ENCODE peak calls at places on chromosome 1, in eight cellular contexts. J is Caco-2, X is SK-N-DZ, V is stromal cell of bone marrow, Y is NCI-H1092 treated with DMSO at 0.1 percent for 48 hours, T is RCC 7860, W is thoracic aorta, L is psoas muscle. O is an unnamed sample.

GRCh38 chr1:222105393-222105737 is 363.5 kb upstream of the DUSP10 start:
- DNase-seq in T (peak), L (no peak), V (no peak), Y (no peak), W (no peak), J (no peak), X (no peak), O (peak)

GRCh38 chr1:83889707-83890106 is 109.2 kb downstream of the TTLL7 start:
- DNase-seq in J (no peak), T (no peak), X (no peak), W (no peak), Y (no peak), L (no peak), V (no peak), O (peak)

GRCh38 chr1:13730751-13731482 is 30.9 kb downstream of the PRDM2 start:
- DNase-seq in X (no peak), W (no peak), Y (no peak), L (peak), T (no peak), J (no peak), V (no peak), O (no peak)

GRCh38 chr1:84698718-84699117 is 8.5 kb upstream of the SSX2IP start:
- DNase-seq in W (no peak), V (peak), L (no peak), T (peak), X (no peak), Y (no peak), J (no peak), O (peak)

GRCh38 chr1:93552751-93553455 is 105.0 kb downstream of the FNBP1L start:
- DNase-seq in X (peak), V (no peak), T (no peak), J (no peak), Y (no peak), W (no peak), L (no peak), O (peak)

GRCh38 chr1:39508857-39509305 is 17.4 kb downstream of the BMP8A start:
- DNase-seq in L (no peak), T (peak), Y (no peak), J (no peak), X (no peak), W (no peak), V (peak), O (peak)

GRCh38 chr1:110508531-110508930 is 10.4 kb downstream of the KCNA10 start:
- DNase-seq in T (no peak), L (no peak), W (no peak), J (no peak), X (no peak), V (no peak), Y (no peak), O (no peak)

GRCh38 chr1:204711947-204712701 is 26.6 kb upstream of the LRRN2 start:
- DNase-seq in T (no peak), W (no peak), V (no peak), J (no peak), L (peak), X (peak), Y (peak), O (no peak)

GRCh38 chr1:91605566-91605965 is 104.9 kb downstream of the CDC7 start:
- DNase-seq in L (no peak), J (no peak), W (no peak), V (no peak), Y (no peak), T (no peak), X (no peak), O (no peak)

GRCh38 chr1:112998592-112999235 is 42.7 kb upstream of the SLC16A1 start:
- DNase-seq in W (peak), J (no peak), T (no peak), V (no peak), X (no peak), L (peak), Y (no peak), O (peak)

GRCh38 chr1:110298991-110299390 is 40.2 kb upstream of the RBM15 start:
- DNase-seq in V (no peak), L (no peak), X (no peak), J (no peak), W (no peak), Y (no peak), T (no peak), O (no peak)

GRCh38 chr1:27161594-27161993 is 6.7 kb upstream of the SLC9A1 start:
- DNase-seq in X (no peak), Y (no peak), W (no peak), J (no peak), L (no peak), V (no peak), T (no peak), O (no peak)

GRCh38 chr1:204828352-204828850 is 42.3 kb upstream of the NFASC start:
- DNase-seq in T (no peak), Y (peak), V (peak), L (peak), W (no peak), X (peak), J (peak), O (peak)

GRCh38 chr1:232978827-232979226 is 28.4 kb downstream of the NTPCR start:
- DNase-seq in X (no peak), V (no peak), L (no peak), T (no peak), Y (no peak), J (no peak), W (no peak), O (no peak)

GRCh38 chr1:115462677-115463076 is 124.6 kb upstream of the NGF start:
- DNase-seq in V (no peak), J (no peak), X (no peak), L (no peak), Y (no peak), T (no peak), W (no peak), O (no peak)

GRCh38 chr1:36150296-36151132 is 1.2 kb upstream of the TRAPPC3 start:
- DNase-seq in Y (peak), W (peak), L (peak), T (peak), V (peak), X (peak), J (peak), O (peak)

GRCh38 chr1:6580588-6581270 is 935 bp downstream of the ZBTB48 start:
- DNase-seq in V (no peak), X (no peak), W (no peak), T (no peak), L (no peak), Y (no peak), J (no peak), O (no peak)

GRCh38 chr1:218374401-218374848 is 29.3 kb downstream of the TGFB2 start:
- DNase-seq in W (no peak), T (no peak), L (no peak), X (no peak), J (no peak), Y (no peak), V (no peak), O (peak)

GRCh38 chr1:215279682-215280081 is 197.1 kb downstream of the KCNK2 start:
- DNase-seq in T (no peak), L (no peak), V (no peak), J (no peak), Y (no peak), X (no peak), W (no peak), O (no peak)

GRCh38 chr1:111204211-111204883 is 3.9 kb upstream of the DENND2D start:
- DNase-seq in J (peak), V (no peak), X (no peak), L (peak), Y (no peak), W (no peak), T (no peak), O (peak)

GRCh38 chr1:223209293-223209898 is 66.3 kb upstream of the TLR5 start:
- DNase-seq in X (no peak), Y (no peak), W (no peak), J (no peak), T (no peak), V (no peak), L (no peak), O (no peak)

GRCh38 chr1:157234705-157235273 is 96.6 kb upstream of the ETV3 start:
- DNase-seq in W (no peak), V (no peak), L (no peak), T (no peak), J (peak), Y (no peak), X (no peak), O (no peak)

GRCh38 chr1:36285450-36286101 is 20.6 kb upstream of the SH3D21 start:
- DNase-seq in W (no peak), V (peak), J (peak), Y (peak), X (peak), T (peak), L (no peak), O (peak)

GRCh38 chr1:70210820-70211219 is 5.4 kb upstream of the LRRC40 start:
- DNase-seq in V (no peak), J (no peak), X (no peak), L (no peak), W (no peak), T (no peak), Y (no peak), O (no peak)

GRCh38 chr1:33641099-33641830 is 168.8 kb downstream of the ZSCAN20 start:
- DNase-seq in X (no peak), T (no peak), V (no peak), L (no peak), J (no peak), W (no peak), Y (no peak), O (no peak)

GRCh38 chr1:159008744-159009188 is 941 bp upstream of the IFI16 start:
- DNase-seq in V (no peak), W (no peak), J (no peak), Y (no peak), L (no peak), X (no peak), T (no peak), O (no peak)